ENCODE peak calls at places on chromosomes 4 and X, in eight cellular contexts. E, B, S, P, N, C, Q and O are unnamed samples.

GRCh38 chr4:143375326-143376073 is 38.8 kb downstream of the GAB1 start:
- DNase-seq in E (no peak), B (no peak), S (no peak), P (peak), N (peak), C (peak), Q (no peak), O (peak)

GRCh38 chrX:78514852-78515251 is 144.3 kb downstream of the RTL3 start:
- DNase-seq in E (no peak), B (no peak), S (peak), P (peak), N (no peak), C (no peak), Q (no peak), O (no peak)

GRCh38 chr4:103719320-103720204 is at the start of gene TACR3:
- DNase-seq in E (no peak), B (no peak), S (peak), P (peak), N (peak), C (no peak), Q (no peak), O (no peak)

GRCh38 chr4:28772066-28772465 is 1911.4 kb downstream of the STIM2 start:
- DNase-seq in E (peak), B (no peak), S (no peak), P (no peak), N (no peak), C (no peak), Q (no peak), O (no peak)

GRCh38 chr4:6494431-6495295 is 22.2 kb upstream of the PPP2R2C start:
- DNase-seq in E (no peak), B (no peak), S (no peak), P (no peak), N (no peak), C (no peak), Q (no peak), O (no peak)

GRCh38 chr4:184096561-184097239 is 121.0 kb downstream of the ENPP6 start:
- DNase-seq in E (peak), B (no peak), S (no peak), P (no peak), N (no peak), C (no peak), Q (no peak), O (no peak)

GRCh38 chr4:151688003-151688784 is 72.6 kb downstream of the GATB start:
- DNase-seq in E (peak), B (no peak), S (no peak), P (peak), N (no peak), C (no peak), Q (no peak), O (no peak)

GRCh38 chrX:123424546-123424945 is 240.5 kb downstream of the GRIA3 start:
- DNase-seq in E (peak), B (no peak), S (no peak), P (no peak), N (no peak), C (no peak), Q (peak), O (no peak)

GRCh38 chr4:4506961-4507360 is 34.9 kb downstream of the STX18 start:
- DNase-seq in E (no peak), B (no peak), S (no peak), P (no peak), N (no peak), C (no peak), Q (no peak), O (no peak)

GRCh38 chr4:46506876-46507275 is 116.9 kb upstream of the GABRA2 start:
- DNase-seq in E (no peak), B (no peak), S (no peak), P (no peak), N (no peak), C (no peak), Q (no peak), O (no peak)

GRCh38 chr4:160848901-160849735 is 1314.7 kb downstream of the FSTL5 start:
- DNase-seq in E (no peak), B (no peak), S (no peak), P (no peak), N (no peak), C (no peak), Q (no peak), O (no peak)

GRCh38 chr4:163395758-163396157 is 52.1 kb downstream of the NPY5R start:
- DNase-seq in E (no peak), B (no peak), S (no peak), P (no peak), N (no peak), C (no peak), Q (no peak), O (no peak)

GRCh38 chrX:29419774-29420553 is 795.4 kb upstream of the MAGEB2 start:
- DNase-seq in E (peak), B (no peak), S (no peak), P (no peak), N (no peak), C (no peak), Q (no peak), O (no peak)

GRCh38 chr4:127782025-127782274 is 172 bp upstream of the HSPA4L start:
- DNase-seq in E (peak), B (peak), S (peak), P (peak), N (peak), C (peak), Q (peak), O (no peak)

GRCh38 chr4:6337331-6337935 is 67.8 kb downstream of the WFS1 start:
- DNase-seq in E (no peak), B (no peak), S (no peak), P (no peak), N (no peak), C (no peak), Q (no peak), O (peak)

GRCh38 chrX:55161581-55161980 is 58.6 kb upstream of the PAGE5 start:
- DNase-seq in E (no peak), B (no peak), S (no peak), P (no peak), N (no peak), C (no peak), Q (no peak), O (no peak)

GRCh38 chr4:153223418-153223792 is 19.2 kb downstream of the TRIM2 start:
- DNase-seq in E (no peak), B (no peak), S (no peak), P (no peak), N (peak), C (no peak), Q (no peak), O (no peak)

GRCh38 chr4:70706516-70706915 is 15.2 kb upstream of the RUFY3 start:
- DNase-seq in E (peak), B (no peak), S (no peak), P (no peak), N (no peak), C (no peak), Q (no peak), O (no peak)

GRCh38 chr4:173492315-173492714 is 37.7 kb downstream of the HAND2 start:
- DNase-seq in E (no peak), B (no peak), S (no peak), P (no peak), N (no peak), C (no peak), Q (no peak), O (no peak)

GRCh38 chr4:147057631-147057980 is 111.9 kb upstream of the TTC29 start:
- DNase-seq in E (peak), B (no peak), S (no peak), P (no peak), N (no peak), C (no peak), Q (no peak), O (no peak)

GRCh38 chr4:65580551-65580950 is 89.7 kb downstream of the EPHA5 start:
- DNase-seq in E (no peak), B (no peak), S (no peak), P (no peak), N (no peak), C (no peak), Q (no peak), O (no peak)

GRCh38 chr4:39729557-39729956 is 31.6 kb downstream of the UBE2K start:
- DNase-seq in E (peak), B (no peak), S (no peak), P (no peak), N (no peak), C (no peak), Q (no peak), O (no peak)

GRCh38 chr4:40197879-40198689 is 1.3 kb downstream of the RHOH start:
- DNase-seq in E (no peak), B (no peak), S (no peak), P (no peak), N (no peak), C (no peak), Q (no peak), O (no peak)

GRCh38 chr4:172892300-172892699 is 276.3 kb upstream of the GALNT7 start:
- DNase-seq in E (peak), B (no peak), S (peak), P (peak), N (no peak), C (peak), Q (no peak), O (no peak)

GRCh38 chrX:74540635-74541249 is 73.7 kb downstream of the RLIM start:
- DNase-seq in E (no peak), B (no peak), S (no peak), P (no peak), N (no peak), C (no peak), Q (no peak), O (no peak)

GRCh38 chr4:89263265-89263664 is 44.3 kb downstream of the GPRIN3 start:
- DNase-seq in E (no peak), B (no peak), S (no peak), P (no peak), N (no peak), C (no peak), Q (no peak), O (no peak)

GRCh38 chr4:185222598-185222997 is 13.2 kb downstream of the SNX25 start:
- DNase-seq in E (peak), B (no peak), S (no peak), P (no peak), N (no peak), C (no peak), Q (no peak), O (no peak)

GRCh38 chrX:101276238-101276637 is 14.9 kb downstream of the TAF7L start:
- DNase-seq in E (no peak), B (no peak), S (no peak), P (no peak), N (no peak), C (no peak), Q (no peak), O (no peak)

GRCh38 chr4:138645289-138645688 is 370.3 kb upstream of the NOCT start:
- DNase-seq in E (no peak), B (no peak), S (no peak), P (no peak), N (no peak), C (no peak), Q (no peak), O (no peak)
- TF ChIP-seq USF2 in E (no peak), B (no peak), S (no peak), P (no peak), N (no peak), C (no peak), Q (no peak), O (no peak)

GRCh38 chr4:140296871-140297570 is 76.4 kb upstream of the SCOC start:
- DNase-seq in E (no peak), B (no peak), S (no peak), P (no peak), N (no peak), C (peak), Q (no peak), O (no peak)
- TF ChIP-seq USF2 in E (no peak), B (no peak), S (no peak), P (no peak), N (no peak), C (no peak), Q (no peak), O (no peak)

GRCh38 chr4:164876680-164877324 is at the start of gene APELA:
- DNase-seq in E (no peak), B (no peak), S (no peak), P (no peak), N (no peak), C (no peak), Q (peak), O (peak)

GRCh38 chr4:164871673-164872072 is 5.3 kb upstream of the APELA start:
- DNase-seq in E (no peak), B (no peak), S (no peak), P (no peak), N (no peak), C (no peak), Q (no peak), O (no peak)

GRCh38 chr4:164872481-164872880 is 4.5 kb upstream of the APELA start:
- DNase-seq in E (no peak), B (no peak), S (no peak), P (no peak), N (no peak), C (no peak), Q (no peak), O (no peak)

GRCh38 chr4:164880489-164881262 is 3.7 kb downstream of the APELA start:
- DNase-seq in E (no peak), B (no peak), S (no peak), P (no peak), N (no peak), C (no peak), Q (no peak), O (no peak)

GRCh38 chr4:164874791-164875190 is 2.2 kb upstream of the APELA start:
- DNase-seq in E (no peak), B (no peak), S (no peak), P (no peak), N (no peak), C (no peak), Q (no peak), O (no peak)
- TF ChIP-seq USF2 in E (no peak), B (no peak), S (no peak), P (no peak), N (no peak), C (no peak), Q (no peak), O (no peak)

GRCh38 chr4:165628572-165628971 is 244.5 kb upstream of the TLL1 start:
- DNase-seq in E (no peak), B (no peak), S (no peak), P (no peak), N (no peak), C (no peak), Q (no peak), O (no peak)

GRCh38 chr4:165627128-165627527 is 245.9 kb upstream of the TLL1 start:
- DNase-seq in E (no peak), B (no peak), S (no peak), P (no peak), N (no peak), C (no peak), Q (no peak), O (no peak)

GRCh38 chr4:165625281-165625680 is 246.5 kb downstream of the CPE start:
- DNase-seq in E (no peak), B (no peak), S (no peak), P (no peak), N (no peak), C (no peak), Q (no peak), O (no peak)

GRCh38 chr4:165627548-165627947 is 245.5 kb upstream of the TLL1 start:
- DNase-seq in E (no peak), B (no peak), S (no peak), P (no peak), N (no peak), C (no peak), Q (no peak), O (no peak)

GRCh38 chr4:165626316-165626715 is 246.7 kb upstream of the TLL1 start:
- DNase-seq in E (no peak), B (no peak), S (no peak), P (no peak), N (no peak), C (no peak), Q (no peak), O (no peak)
- TF ChIP-seq USF2 in E (no peak), B (no peak), S (no peak), P (no peak), N (no peak), C (no peak), Q (no peak), O (no peak)

GRCh38 chrX:12497832-12498591 is 293.2 kb upstream of the PRPS2 start:
- DNase-seq in E (no peak), B (peak), S (peak), P (peak), N (peak), C (peak), Q (no peak), O (no peak)

GRCh38 chrX:12494400-12495138 is 296.6 kb upstream of the PRPS2 start:
- DNase-seq in E (no peak), B (no peak), S (no peak), P (no peak), N (no peak), C (no peak), Q (no peak), O (no peak)

GRCh38 chrX:12496343-12496742 is 294.9 kb upstream of the PRPS2 start:
- DNase-seq in E (no peak), B (no peak), S (no peak), P (no peak), N (no peak), C (no peak), Q (no peak), O (no peak)
- TF ChIP-seq USF2 in E (no peak), B (no peak), S (no peak), P (no peak), N (no peak), C (no peak), Q (no peak), O (no peak)